ENCODE peak calls at places on chromosomes 1 and 21, in ten cellular contexts. One of them, this sample, is unnamed.

GRCh38 chr1:202578565-202578964 is 131.7 kb downstream of the SYT2 start:
- DNase-seq in GM23338: no peak
- DNase-seq in lower leg skin: no peak
- DNase-seq in HFF-Myc: no peak
- DNase-seq in AG10803: peak; percentile 85
- DNase-seq in coronary artery: no peak
- DNase-seq in PC-3: no peak
- DNase-seq in heart right ventricle: no peak
- DNase-seq in B cell: no peak
- DNase-seq in activated CD8-positive, alpha-beta T cell treated with anti-CD3 and anti-CD28 coated beads for 36 hours: no peak
- DNase-seq in this sample: no peak

GRCh38 chr1:38178236-38178635 is 131.6 kb upstream of the POU3F1 start:
- DNase-seq in AG10803: no peak
- DNase-seq in GM23338: no peak
- DNase-seq in coronary artery: no peak
- DNase-seq in B cell: no peak
- DNase-seq in PC-3: no peak
- DNase-seq in lower leg skin: no peak
- DNase-seq in activated CD8-positive, alpha-beta T cell treated with anti-CD3 and anti-CD28 coated beads for 36 hours: no peak
- DNase-seq in heart right ventricle: no peak
- DNase-seq in HFF-Myc: no peak
- DNase-seq in this sample: no peak

GRCh38 chr1:27000817-27001460 is 7.4 kb downstream of the TRNP1 start:
- DNase-seq in HFF-Myc: no peak
- DNase-seq in B cell: no peak
- DNase-seq in activated CD8-positive, alpha-beta T cell treated with anti-CD3 and anti-CD28 coated beads for 36 hours: no peak
- DNase-seq in coronary artery: no peak
- DNase-seq in lower leg skin: no peak
- DNase-seq in heart right ventricle: no peak
- DNase-seq in AG10803: peak; percentile 58
- DNase-seq in PC-3: no peak
- DNase-seq in GM23338: peak; percentile 20
- DNase-seq in this sample: no peak

GRCh38 chr1:235583511-235584001 is 66.0 kb downstream of the GNG4 start:
- DNase-seq in AG10803: no peak
- DNase-seq in activated CD8-positive, alpha-beta T cell treated with anti-CD3 and anti-CD28 coated beads for 36 hours: no peak
- DNase-seq in PC-3: no peak
- DNase-seq in coronary artery: no peak
- DNase-seq in HFF-Myc: no peak
- DNase-seq in GM23338: no peak
- DNase-seq in B cell: no peak
- DNase-seq in lower leg skin: peak; percentile 37
- DNase-seq in heart right ventricle: no peak
- DNase-seq in this sample: no peak

GRCh38 chr1:115838805-115839705 is 1.9 kb downstream of the NHLH2 start:
- DNase-seq in B cell: no peak
- DNase-seq in PC-3: no peak
- DNase-seq in HFF-Myc: peak; percentile 10
- DNase-seq in AG10803: peak; percentile 29
- DNase-seq in activated CD8-positive, alpha-beta T cell treated with anti-CD3 and anti-CD28 coated beads for 36 hours: peak; percentile 7
- DNase-seq in lower leg skin: peak; percentile 91
- DNase-seq in heart right ventricle: peak; percentile 19
- DNase-seq in GM23338: peak; percentile 85
- DNase-seq in coronary artery: no peak
- DNase-seq in this sample: no peak

GRCh38 chr21:44263768-44264167 is 2.1 kb upstream of the DNMT3L start:
- DNase-seq in HFF-Myc: no peak
- DNase-seq in lower leg skin: no peak
- DNase-seq in B cell: no peak
- DNase-seq in coronary artery: no peak
- DNase-seq in heart right ventricle: no peak
- DNase-seq in activated CD8-positive, alpha-beta T cell treated with anti-CD3 and anti-CD28 coated beads for 36 hours: no peak
- DNase-seq in AG10803: no peak
- DNase-seq in GM23338: no peak
- DNase-seq in PC-3: no peak
- DNase-seq in this sample: no peak

GRCh38 chr1:29548091-29548490 is 311.8 kb downstream of the PTPRU start:
- DNase-seq in coronary artery: peak; percentile 55
- DNase-seq in B cell: no peak
- DNase-seq in HFF-Myc: no peak
- DNase-seq in GM23338: no peak
- DNase-seq in lower leg skin: peak; percentile 70
- DNase-seq in PC-3: no peak
- DNase-seq in heart right ventricle: no peak
- DNase-seq in AG10803: no peak
- DNase-seq in activated CD8-positive, alpha-beta T cell treated with anti-CD3 and anti-CD28 coated beads for 36 hours: no peak
- DNase-seq in this sample: no peak

GRCh38 chr1:199064971-199065370 is 426.1 kb downstream of the PTPRC start:
- DNase-seq in AG10803: no peak
- DNase-seq in HFF-Myc: no peak
- DNase-seq in activated CD8-positive, alpha-beta T cell treated with anti-CD3 and anti-CD28 coated beads for 36 hours: no peak
- DNase-seq in heart right ventricle: no peak
- DNase-seq in coronary artery: no peak
- DNase-seq in GM23338: no peak
- DNase-seq in B cell: no peak
- DNase-seq in lower leg skin: no peak
- DNase-seq in PC-3: peak; percentile 2
- DNase-seq in this sample: no peak

GRCh38 chr1:34113362-34113761 is 51.7 kb downstream of the CSMD2 start:
- DNase-seq in PC-3: no peak
- DNase-seq in AG10803: no peak
- DNase-seq in coronary artery: no peak
- DNase-seq in activated CD8-positive, alpha-beta T cell treated with anti-CD3 and anti-CD28 coated beads for 36 hours: no peak
- DNase-seq in heart right ventricle: no peak
- DNase-seq in lower leg skin: no peak
- DNase-seq in GM23338: peak; percentile 80
- DNase-seq in HFF-Myc: no peak
- DNase-seq in B cell: no peak
- DNase-seq in this sample: no peak

GRCh38 chr1:9244501-9245229 is 10.1 kb downstream of the H6PD start:
- DNase-seq in GM23338: no peak
- DNase-seq in B cell: no peak
- DNase-seq in coronary artery: no peak
- DNase-seq in PC-3: no peak
- DNase-seq in heart right ventricle: no peak
- DNase-seq in HFF-Myc: no peak
- DNase-seq in lower leg skin: no peak
- DNase-seq in activated CD8-positive, alpha-beta T cell treated with anti-CD3 and anti-CD28 coated beads for 36 hours: no peak
- DNase-seq in AG10803: no peak
- DNase-seq in this sample: no peak

GRCh38 chr1:247855911-247856310 is 1.1 kb upstream of the TRIM58 start:
- DNase-seq in GM23338: no peak
- DNase-seq in coronary artery: no peak
- DNase-seq in PC-3: peak; percentile 52
- DNase-seq in lower leg skin: no peak
- DNase-seq in activated CD8-positive, alpha-beta T cell treated with anti-CD3 and anti-CD28 coated beads for 36 hours: no peak
- DNase-seq in heart right ventricle: no peak
- DNase-seq in AG10803: no peak
- DNase-seq in HFF-Myc: no peak
- DNase-seq in B cell: no peak
- DNase-seq in this sample: no peak

GRCh38 chr1:33712176-33712575 is 151.7 kb upstream of the HMGB4 start:
- DNase-seq in coronary artery: no peak
- DNase-seq in heart right ventricle: no peak
- DNase-seq in GM23338: peak; percentile 39
- DNase-seq in activated CD8-positive, alpha-beta T cell treated with anti-CD3 and anti-CD28 coated beads for 36 hours: no peak
- DNase-seq in AG10803: no peak
- DNase-seq in PC-3: no peak
- DNase-seq in HFF-Myc: no peak
- DNase-seq in lower leg skin: peak; percentile 74
- DNase-seq in B cell: no peak
- DNase-seq in this sample: no peak

GRCh38 chr1:62687421-62687902 is 724 bp downstream of the DOCK7 start:
- DNase-seq in PC-3: peak; percentile 42
- DNase-seq in heart right ventricle: no peak
- DNase-seq in activated CD8-positive, alpha-beta T cell treated with anti-CD3 and anti-CD28 coated beads for 36 hours: peak; percentile 13
- DNase-seq in B cell: peak; percentile 55
- DNase-seq in coronary artery: no peak
- DNase-seq in lower leg skin: peak; percentile 86
- DNase-seq in HFF-Myc: no peak
- DNase-seq in GM23338: no peak
- DNase-seq in AG10803: peak; percentile 35
- DNase-seq in this sample: no peak

GRCh38 chr1:230857822-230858221 is 10.5 kb downstream of the C1orf198 start:
- DNase-seq in HFF-Myc: no peak
- DNase-seq in heart right ventricle: no peak
- DNase-seq in lower leg skin: no peak
- DNase-seq in activated CD8-positive, alpha-beta T cell treated with anti-CD3 and anti-CD28 coated beads for 36 hours: no peak
- DNase-seq in AG10803: peak; percentile 72
- DNase-seq in GM23338: no peak
- DNase-seq in PC-3: no peak
- DNase-seq in B cell: no peak
- DNase-seq in coronary artery: no peak
- DNase-seq in this sample: no peak

GRCh38 chr1:91736146-91736998 is 149.6 kb downstream of the TGFBR3 start:
- DNase-seq in activated CD8-positive, alpha-beta T cell treated with anti-CD3 and anti-CD28 coated beads for 36 hours: no peak
- DNase-seq in coronary artery: no peak
- DNase-seq in AG10803: peak; percentile 63
- DNase-seq in lower leg skin: no peak
- DNase-seq in GM23338: no peak
- DNase-seq in HFF-Myc: no peak
- DNase-seq in PC-3: no peak
- DNase-seq in heart right ventricle: no peak
- DNase-seq in B cell: no peak
- DNase-seq in this sample: no peak

GRCh38 chr21:41043008-41043407 is 125.0 kb upstream of the BACE2 start:
- DNase-seq in PC-3: peak; percentile 11
- DNase-seq in GM23338: peak; percentile 17
- DNase-seq in B cell: no peak
- DNase-seq in AG10803: no peak
- DNase-seq in heart right ventricle: no peak
- DNase-seq in coronary artery: no peak
- DNase-seq in activated CD8-positive, alpha-beta T cell treated with anti-CD3 and anti-CD28 coated beads for 36 hours: no peak
- DNase-seq in HFF-Myc: no peak
- DNase-seq in lower leg skin: no peak
- DNase-seq in this sample: no peak

GRCh38 chr21:41048636-41049035 is 119.3 kb upstream of the BACE2 start:
- DNase-seq in activated CD8-positive, alpha-beta T cell treated with anti-CD3 and anti-CD28 coated beads for 36 hours: no peak
- DNase-seq in PC-3: no peak
- DNase-seq in lower leg skin: no peak
- DNase-seq in B cell: no peak
- DNase-seq in HFF-Myc: no peak
- DNase-seq in coronary artery: no peak
- DNase-seq in GM23338: no peak
- DNase-seq in AG10803: no peak
- DNase-seq in heart right ventricle: no peak
- DNase-seq in this sample: no peak

GRCh38 chr21:41048141-41048540 is 119.8 kb upstream of the BACE2 start:
- DNase-seq in GM23338: no peak
- DNase-seq in PC-3: no peak
- DNase-seq in lower leg skin: no peak
- DNase-seq in AG10803: no peak
- DNase-seq in coronary artery: no peak
- DNase-seq in heart right ventricle: no peak
- DNase-seq in B cell: no peak
- DNase-seq in activated CD8-positive, alpha-beta T cell treated with anti-CD3 and anti-CD28 coated beads for 36 hours: no peak
- DNase-seq in HFF-Myc: no peak
- DNase-seq in this sample: no peak

GRCh38 chr21:41045534-41046268 is 122.3 kb upstream of the BACE2 start:
- DNase-seq in GM23338: peak; percentile 50
- DNase-seq in lower leg skin: no peak
- DNase-seq in coronary artery: no peak
- DNase-seq in AG10803: no peak
- DNase-seq in B cell: no peak
- DNase-seq in PC-3: peak; percentile 23
- DNase-seq in HFF-Myc: no peak
- DNase-seq in activated CD8-positive, alpha-beta T cell treated with anti-CD3 and anti-CD28 coated beads for 36 hours: peak; percentile 9
- DNase-seq in heart right ventricle: no peak
- DNase-seq in this sample: no peak
- TF ChIP-seq CTCF in GM23338: peak; percentile 47
- TF ChIP-seq CTCF in lower leg skin: no peak
- TF ChIP-seq CTCF in coronary artery: no peak
- TF ChIP-seq CTCF in AG10803: no peak
- TF ChIP-seq CTCF in B cell: no peak
- TF ChIP-seq CTCF in PC-3: peak; percentile 58
- TF ChIP-seq CTCF in HFF-Myc: no peak
- TF ChIP-seq CTCF in activated CD8-positive, alpha-beta T cell treated with anti-CD3 and anti-CD28 coated beads for 36 hours: peak; percentile 21
- TF ChIP-seq CTCF in heart right ventricle: peak; percentile 37
- TF ChIP-seq CTCF in this sample: peak; percentile 32

GRCh38 chr1:245915406-245915805 is 591.7 kb downstream of the SMYD3 start:
- DNase-seq in B cell: no peak
- DNase-seq in GM23338: no peak
- DNase-seq in heart right ventricle: no peak
- DNase-seq in activated CD8-positive, alpha-beta T cell treated with anti-CD3 and anti-CD28 coated beads for 36 hours: no peak
- DNase-seq in coronary artery: no peak
- DNase-seq in lower leg skin: no peak
- DNase-seq in PC-3: no peak
- DNase-seq in HFF-Myc: no peak
- DNase-seq in AG10803: no peak
- DNase-seq in this sample: no peak
- TF ChIP-seq CTCF in B cell: no peak
- TF ChIP-seq CTCF in GM23338: no peak
- TF ChIP-seq CTCF in heart right ventricle: no peak
- TF ChIP-seq CTCF in activated CD8-positive, alpha-beta T cell treated with anti-CD3 and anti-CD28 coated beads for 36 hours: no peak
- TF ChIP-seq CTCF in coronary artery: no peak
- TF ChIP-seq CTCF in lower leg skin: no peak
- TF ChIP-seq CTCF in PC-3: no peak
- TF ChIP-seq CTCF in HFF-Myc: no peak
- TF ChIP-seq CTCF in AG10803: no peak
- TF ChIP-seq CTCF in this sample: no peak

DNA sequence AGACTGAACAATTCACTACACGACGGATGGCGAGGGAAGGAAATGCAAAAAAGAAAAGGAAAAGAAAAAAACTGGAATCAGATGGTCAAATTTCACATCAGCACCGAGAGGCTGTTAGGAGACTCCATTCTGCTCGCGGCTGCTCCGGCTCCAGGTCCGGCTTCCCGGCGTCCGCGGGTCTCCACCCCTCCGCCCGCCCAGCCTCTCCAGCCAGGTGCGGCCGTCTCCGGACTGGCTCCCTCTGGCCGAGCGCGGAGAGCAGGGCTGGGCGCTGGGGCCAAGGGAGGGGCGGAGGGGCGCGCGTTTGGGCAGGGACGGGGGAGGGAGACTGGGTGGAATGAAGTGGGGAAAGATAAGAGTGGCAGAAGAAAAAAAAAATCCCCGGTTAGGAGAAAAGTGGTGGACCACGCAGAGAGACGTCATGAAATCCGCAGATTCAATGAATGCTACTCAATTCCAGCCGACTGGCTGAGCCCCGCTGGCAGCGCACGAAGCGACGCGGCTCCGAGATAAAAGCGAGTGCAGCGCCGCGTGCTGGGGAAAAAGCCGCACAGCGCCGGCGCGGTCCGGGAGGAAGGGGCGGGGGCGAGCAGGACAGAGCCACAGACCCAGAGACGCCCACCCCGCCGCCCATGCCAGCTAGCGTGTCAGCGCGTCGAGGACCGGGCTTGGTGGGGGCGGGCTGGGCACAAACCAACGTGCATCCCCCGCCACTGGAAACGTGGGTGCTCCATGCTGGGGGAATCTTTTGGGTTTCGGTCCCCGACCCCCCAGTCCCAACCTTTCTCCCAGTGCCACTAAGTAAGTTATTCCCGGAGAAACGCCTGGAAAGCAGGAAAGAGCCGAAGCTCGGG is at the start of gene KCNJ6:
- DNase-seq in activated CD8-positive, alpha-beta T cell treated with anti-CD3 and anti-CD28 coated beads for 36 hours: peak; percentile 15
- DNase-seq in PC-3: no peak
- DNase-seq in coronary artery: no peak
- DNase-seq in heart right ventricle: no peak
- DNase-seq in GM23338: peak; percentile 94
- DNase-seq in HFF-Myc: no peak
- DNase-seq in AG10803: peak; percentile 53
- DNase-seq in lower leg skin: no peak
- DNase-seq in B cell: no peak
- DNase-seq in this sample: no peak
- TF ChIP-seq CTCF in activated CD8-positive, alpha-beta T cell treated with anti-CD3 and anti-CD28 coated beads for 36 hours: peak; percentile 48
- TF ChIP-seq CTCF in PC-3: peak; percentile 34
- TF ChIP-seq CTCF in coronary artery: no peak
- TF ChIP-seq CTCF in heart right ventricle: peak; percentile 56
- TF ChIP-seq CTCF in GM23338: peak; percentile 32
- TF ChIP-seq CTCF in HFF-Myc: peak; percentile 62
- TF ChIP-seq CTCF in AG10803: peak; percentile 68
- TF ChIP-seq CTCF in lower leg skin: no peak
- TF ChIP-seq CTCF in B cell: no peak
- TF ChIP-seq CTCF in this sample: peak; percentile 92

GRCh38 chr1:21781971-21782867 is 730 bp downstream of the USP48 start:
- DNase-seq in B cell: peak; percentile 72
- DNase-seq in activated CD8-positive, alpha-beta T cell treated with anti-CD3 and anti-CD28 coated beads for 36 hours: peak; percentile 75
- DNase-seq in HFF-Myc: no peak
- DNase-seq in lower leg skin: peak; percentile 88
- DNase-seq in coronary artery: no peak
- DNase-seq in heart right ventricle: no peak
- DNase-seq in PC-3: peak; percentile 47
- DNase-seq in GM23338: peak; percentile 66
- DNase-seq in AG10803: peak; percentile 65
- DNase-seq in this sample: no peak
- TF ChIP-seq CTCF in B cell: peak; percentile 31
- TF ChIP-seq CTCF in activated CD8-positive, alpha-beta T cell treated with anti-CD3 and anti-CD28 coated beads for 36 hours: no peak
- TF ChIP-seq CTCF in HFF-Myc: peak; percentile 12
- TF ChIP-seq CTCF in lower leg skin: no peak
- TF ChIP-seq CTCF in coronary artery: no peak
- TF ChIP-seq CTCF in heart right ventricle: peak; percentile 27
- TF ChIP-seq CTCF in PC-3: peak; percentile 35
- TF ChIP-seq CTCF in GM23338: peak; percentile 16
- TF ChIP-seq CTCF in AG10803: peak; percentile 53
- TF ChIP-seq CTCF in this sample: peak; percentile 41